ENCODE peak calls at places on chromosomes 1 and 21, in four cellular contexts. Z is endothelial cell of umbilical vein, S is GM23248, U is MM.1S. X is an unnamed sample.

GRCh38 chr1:58395355-58395754 is 151.2 kb downstream of the OMA1 start:
- DNase-seq in Z (peak; percentile 78), S (peak; percentile 90), U (no peak), X (peak; percentile 72)

GRCh38 chr21:31366825-31367224 is 22.8 kb upstream of the TIAM1 start:
- DNase-seq in Z (no peak), S (peak; percentile 70), U (no peak), X (peak; percentile 95)

GRCh38 chr1:61287734-61288133 is 205.4 kb downstream of the NFIA start:
- DNase-seq in Z (peak; percentile 90), S (peak; percentile 74), U (no peak), X (peak; percentile 95)

GRCh38 chr21:28521932-28522826 is 470.5 kb downstream of the LTN1 start:
- DNase-seq in Z (peak; percentile 88), S (peak; percentile 62), U (peak; percentile 33), X (no peak)

GRCh38 chr1:7529917-7530316 is 241.2 kb upstream of the VAMP3 start:
- DNase-seq in Z (no peak), S (no peak), U (no peak), X (no peak)

GRCh38 chr1:198121058-198121829 is 35.6 kb upstream of the NEK7 start:
- DNase-seq in Z (peak; percentile 58), S (peak; percentile 88), U (no peak), X (peak; percentile 84)

GRCh38 chr1:74583365-74583764 is 71.0 kb upstream of the LRRC53 start:
- DNase-seq in Z (no peak), S (no peak), U (peak; percentile 77), X (no peak)

GRCh38 chr1:40848530-40849189 is 13.5 kb downstream of the CITED4 start:
- DNase-seq in Z (peak; percentile 62), S (peak; percentile 79), U (peak; percentile 36), X (peak; percentile 72)

GRCh38 chr21:32604484-32604883 is 7.7 kb downstream of the CFAP298 start:
- DNase-seq in Z (no peak), S (no peak), U (no peak), X (no peak)

GRCh38 chr1:211749251-211749650 is 73.8 kb upstream of the NEK2 start:
- DNase-seq in Z (no peak), S (no peak), U (no peak), X (no peak)

GRCh38 chr1:211752951-211753486 is 77.5 kb downstream of the LPGAT1 start:
- DNase-seq in Z (no peak), S (no peak), U (no peak), X (no peak)

GRCh38 chr1:211752317-211752716 is 76.9 kb upstream of the NEK2 start:
- DNase-seq in Z (no peak), S (no peak), U (no peak), X (no peak)

GRCh38 chr1:211750599-211750998 is 75.2 kb upstream of the NEK2 start:
- DNase-seq in Z (no peak), S (no peak), U (no peak), X (no peak)

DNA sequence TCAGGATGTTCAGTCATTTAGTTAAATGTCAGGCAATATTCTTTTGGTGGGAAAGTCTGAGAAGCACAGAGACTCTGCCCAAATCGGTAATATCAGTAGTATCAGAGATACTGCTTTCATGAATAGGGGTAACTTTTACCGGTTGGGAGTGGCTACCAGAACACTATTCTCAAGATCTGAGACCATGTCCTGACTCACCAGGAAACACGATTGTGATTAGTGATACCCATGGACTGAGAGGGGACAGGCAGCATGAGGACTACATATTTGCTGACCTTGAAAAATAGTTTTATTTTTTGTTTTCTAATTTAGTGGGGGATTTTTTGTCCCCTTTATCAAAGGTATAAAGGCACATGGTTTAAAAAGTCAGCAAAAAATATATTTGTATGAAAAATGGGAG is 76.0 kb upstream of the NEK2 start:
- DNase-seq in Z (no peak), S (no peak), U (no peak), X (no peak)
- H3K36me3 ChIP-seq in Z (no peaks in the 10 kb centered on the region), S (peaks cover 17% of the 10 kb centered on the region), U (no peaks in the 10 kb centered on the region), X (peaks cover 10% of the 10 kb centered on the region)

DNA sequence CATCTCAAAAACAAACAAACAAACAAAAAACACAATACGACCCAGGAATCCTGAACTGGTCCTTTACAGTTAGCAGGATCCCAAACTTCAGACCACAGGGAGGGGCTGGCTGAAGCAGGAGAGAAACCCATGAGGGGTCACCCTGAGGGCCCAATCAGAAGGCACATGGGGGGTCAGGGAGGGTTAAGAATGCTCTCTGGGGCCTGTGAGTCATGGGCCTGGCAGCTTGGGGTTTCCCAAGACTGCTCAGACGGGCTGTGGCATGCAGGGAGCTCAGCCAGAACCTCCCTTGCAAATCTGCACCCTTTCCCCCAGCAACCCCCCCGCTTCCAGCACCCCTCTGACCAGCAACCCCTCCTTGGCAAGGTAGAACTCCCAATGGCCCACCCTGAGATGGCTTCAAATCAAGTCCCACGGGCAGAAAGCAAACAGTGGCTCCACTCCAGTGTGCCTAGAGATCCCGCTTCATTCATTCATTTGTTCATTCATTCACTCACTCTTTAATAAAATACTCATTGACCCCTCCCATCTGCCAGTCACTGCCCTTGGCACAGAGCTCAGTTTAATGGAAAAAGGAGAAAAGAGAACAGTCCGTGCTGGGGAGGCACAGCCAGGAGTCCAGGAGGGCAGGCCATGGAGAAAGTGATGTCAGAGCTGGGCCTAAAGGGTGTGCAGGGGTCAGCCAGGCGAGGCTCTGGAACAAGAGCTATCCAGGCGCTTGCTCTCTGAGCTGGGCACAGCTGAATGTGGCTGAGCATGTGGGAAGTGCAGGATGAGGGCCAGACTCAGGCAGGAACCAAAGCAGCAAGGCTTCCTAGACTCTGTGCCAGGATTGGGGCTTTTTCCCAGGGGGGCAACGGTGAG is 8.2 kb downstream of the UQCRHL start:
- DNase-seq in Z (peak; percentile 84), S (peak; percentile 98), U (no peak), X (peak; percentile 97)
- H3K4me1 ChIP-seq in Z (peaks cover 53% of the 10 kb centered on the region), S (peaks cover 84% of the 10 kb centered on the region), U (no peaks in the 10 kb centered on the region), X (peaks cover 70% of the 10 kb centered on the region)

DNA sequence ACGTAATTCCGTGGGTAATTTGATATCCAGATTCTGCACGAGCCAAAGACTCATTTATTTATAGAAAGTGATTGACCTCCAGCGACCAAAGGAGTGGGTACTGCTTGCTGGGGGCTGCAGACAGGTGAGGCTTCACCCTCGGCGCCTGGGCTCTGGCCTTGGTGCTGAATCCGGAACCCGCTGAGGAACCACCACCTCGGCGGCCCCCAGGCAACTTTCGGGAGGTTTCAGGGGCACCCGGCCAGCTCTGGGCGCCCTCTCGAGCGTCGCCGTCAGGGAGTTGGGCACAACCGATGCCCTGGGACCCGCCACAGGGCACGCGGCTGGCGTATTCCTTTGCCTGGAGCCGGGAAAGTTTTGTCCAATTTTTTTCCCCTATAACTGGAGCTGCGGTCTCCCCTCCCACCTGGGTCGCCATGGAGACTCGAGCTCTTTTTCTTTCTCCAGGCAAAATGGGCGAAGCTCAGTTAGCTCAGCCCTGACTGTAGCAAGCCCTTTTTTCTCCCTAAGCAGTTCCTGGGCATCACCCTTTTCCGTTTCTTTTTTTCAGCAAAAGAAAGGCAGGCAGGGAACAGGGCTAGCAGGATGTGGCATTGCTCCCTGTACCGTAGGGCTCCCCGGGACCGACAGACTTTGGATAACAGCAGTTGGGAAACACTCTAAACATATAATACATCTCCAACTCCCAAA is 1.9 kb downstream of the KCNJ6 start:
- DNase-seq in Z (no peak), S (peak; percentile 43), U (peak; percentile 65), X (peak; percentile 34)
- TF ChIP-seq EZH2 in Z (no peak), S (no peak), U (no peak), X (no peak)

GRCh38 chr1:29029652-29030051 is 94.1 kb downstream of the TMEM200B start:
- DNase-seq in Z (no peak), S (no peak), U (no peak), X (no peak)

GRCh38 chr1:29032839-29033238 is 90.9 kb downstream of the TMEM200B start:
- DNase-seq in Z (peak; percentile 77), S (no peak), U (no peak), X (no peak)

GRCh38 chr1:29033829-29034466 is 89.8 kb downstream of the TMEM200B start:
- DNase-seq in Z (peak; percentile 75), S (peak; percentile 67), U (peak; percentile 44), X (peak; percentile 35)
- H3K36me3 ChIP-seq in Z (no peaks in the 10 kb centered on the region), S (no peaks in the 10 kb centered on the region), U (no peaks in the 10 kb centered on the region), X (no peaks in the 10 kb centered on the region)

GRCh38 chr21:39958731-39959130 is 91.5 kb downstream of the PCP4 start:
- DNase-seq in Z (no peak), S (no peak), U (peak; percentile 89), X (no peak)
- H3K4me1 ChIP-seq in Z (no peaks in the 10 kb centered on the region), S (no peaks in the 10 kb centered on the region), U (peaks cover 26% of the 10 kb centered on the region), X (no peaks in the 10 kb centered on the region)

GRCh38 chr1:165235777-165236285 is 120.7 kb downstream of the LMX1A start:
- DNase-seq in Z (no peak), S (no peak), U (no peak), X (no peak)
- TF ChIP-seq EZH2 in Z (peak; percentile 29), S (peak; percentile 59), U (no peak), X (peak; percentile 77)

GRCh38 chr21:42905195-42905594 is 12.1 kb downstream of the NDUFV3 start:
- DNase-seq in Z (no peak), S (no peak), U (no peak), X (no peak)
- H3K36me3 ChIP-seq in Z (peaks cover 19% of the 10 kb centered on the region), S (peaks cover 50% of the 10 kb centered on the region), U (peaks cover 30% of the 10 kb centered on the region), X (peaks cover 30% of the 10 kb centered on the region)